ENCODE peak calls at places on chromosomes 12 and 14, in four cellular contexts. H, V, Q and P are unnamed samples.

GRCh38 chr14:89805501-89805900 is 149.0 kb downstream of the EFCAB11 start:
- DNase-seq in V (no peak), H (no peak), Q (no peak), P (no peak)

GRCh38 chr14:52248057-52248456 is 19.4 kb upstream of the PTGDR start:
- DNase-seq in Q (no peak), H (no peak), V (no peak), P (no peak)

GRCh38 chr12:45674583-45674982 is 54.9 kb upstream of the ARID2 start:
- DNase-seq in H (peak; percentile 56), Q (no peak), V (no peak), P (no peak)

GRCh38 chr12:116598341-116599284 is 39.4 kb downstream of the MAP1LC3B2 start:
- DNase-seq in H (no peak), V (no peak), Q (no peak), P (no peak)

GRCh38 chr14:74531467-74531866 is 37.9 kb downstream of the ISCA2 start:
- DNase-seq in Q (no peak), V (peak; percentile 63), H (no peak), P (no peak)

GRCh38 chr14:33879684-33880286 is 71.1 kb downstream of the EGLN3 start:
- DNase-seq in H (no peak), V (no peak), Q (no peak), P (no peak)

GRCh38 chr14:99731536-99732435 is 47.7 kb downstream of the CYP46A1 start:
- DNase-seq in Q (no peak), V (no peak), H (no peak), P (peak; percentile 1)

GRCh38 chr12:6846316-6846869 is 4.7 kb downstream of the CDCA3 start:
- DNase-seq in H (no peak), V (no peak), Q (no peak), P (no peak)

GRCh38 chr14:59281613-59282012 is 93.1 kb downstream of the DAAM1 start:
- DNase-seq in Q (no peak), H (no peak), V (no peak), P (no peak)
- TF ChIP-seq POLR2A in Q (no peak), H (no peak), V (no peak), P (no peak)

DNA sequence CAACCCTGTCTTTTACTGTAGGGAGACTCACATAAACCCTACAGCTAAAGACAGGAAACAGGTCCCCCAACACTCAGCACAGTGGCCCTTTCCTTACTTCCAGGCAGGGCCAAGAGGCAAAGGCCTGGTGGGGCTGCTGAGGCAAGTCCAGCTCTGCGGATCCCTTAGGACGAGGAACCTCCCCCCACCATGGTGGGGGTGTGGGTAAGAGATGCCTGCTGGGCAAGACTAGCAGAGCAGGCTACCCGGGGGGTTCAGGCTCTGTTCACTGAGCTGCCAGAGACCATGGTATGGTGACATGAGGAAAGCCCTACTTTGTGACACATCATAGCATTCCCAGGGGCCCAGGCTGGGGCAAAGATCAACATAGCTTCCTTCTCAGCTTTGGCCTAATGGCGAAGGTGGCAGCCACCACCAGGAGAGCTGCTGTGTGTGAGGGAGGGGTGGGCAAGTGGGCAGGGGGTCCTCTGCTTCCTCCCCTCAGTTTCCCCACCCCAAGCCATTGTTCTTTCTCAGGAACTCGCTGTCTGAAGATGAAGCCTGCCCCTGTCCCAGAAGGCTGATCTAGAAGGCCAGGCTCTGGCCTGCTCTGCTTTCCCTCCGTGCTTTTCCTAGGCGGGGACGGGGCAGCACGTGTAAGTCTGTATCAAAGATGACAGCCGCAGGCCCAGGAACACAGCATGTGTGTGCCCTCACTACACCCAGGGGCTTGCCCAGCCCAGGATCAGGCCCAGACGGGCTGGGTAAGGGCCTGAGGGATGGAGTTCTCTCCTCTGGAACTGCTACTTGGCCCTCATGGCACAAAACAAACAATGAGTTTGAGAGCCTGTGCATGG is 10.1 kb upstream of the TINF2 start:
- DNase-seq in H (no peak), Q (no peak), V (no peak), P (no peak)
- TF ChIP-seq CTCF in H (no peak), Q (no peak), V (no peak), P (no peak)

GRCh38 chr14:94193776-94194175 is 19.7 kb downstream of the PPP4R4 start:
- DNase-seq in Q (no peak), V (no peak), H (no peak), P (no peak)
- H3K4me3 ChIP-seq in Q (no peak overlapping the region), V (no peak overlapping the region), H (no peak overlapping the region), P (no peak overlapping the region)

GRCh38 chr12:113440947-113441782 is 19.0 kb downstream of the SDSL start:
- DNase-seq in Q (no peak), V (no peak), H (no peak), P (no peak)
- TF ChIP-seq POLR2A in Q (no peak), V (no peak), H (no peak), P (no peak)

DNA sequence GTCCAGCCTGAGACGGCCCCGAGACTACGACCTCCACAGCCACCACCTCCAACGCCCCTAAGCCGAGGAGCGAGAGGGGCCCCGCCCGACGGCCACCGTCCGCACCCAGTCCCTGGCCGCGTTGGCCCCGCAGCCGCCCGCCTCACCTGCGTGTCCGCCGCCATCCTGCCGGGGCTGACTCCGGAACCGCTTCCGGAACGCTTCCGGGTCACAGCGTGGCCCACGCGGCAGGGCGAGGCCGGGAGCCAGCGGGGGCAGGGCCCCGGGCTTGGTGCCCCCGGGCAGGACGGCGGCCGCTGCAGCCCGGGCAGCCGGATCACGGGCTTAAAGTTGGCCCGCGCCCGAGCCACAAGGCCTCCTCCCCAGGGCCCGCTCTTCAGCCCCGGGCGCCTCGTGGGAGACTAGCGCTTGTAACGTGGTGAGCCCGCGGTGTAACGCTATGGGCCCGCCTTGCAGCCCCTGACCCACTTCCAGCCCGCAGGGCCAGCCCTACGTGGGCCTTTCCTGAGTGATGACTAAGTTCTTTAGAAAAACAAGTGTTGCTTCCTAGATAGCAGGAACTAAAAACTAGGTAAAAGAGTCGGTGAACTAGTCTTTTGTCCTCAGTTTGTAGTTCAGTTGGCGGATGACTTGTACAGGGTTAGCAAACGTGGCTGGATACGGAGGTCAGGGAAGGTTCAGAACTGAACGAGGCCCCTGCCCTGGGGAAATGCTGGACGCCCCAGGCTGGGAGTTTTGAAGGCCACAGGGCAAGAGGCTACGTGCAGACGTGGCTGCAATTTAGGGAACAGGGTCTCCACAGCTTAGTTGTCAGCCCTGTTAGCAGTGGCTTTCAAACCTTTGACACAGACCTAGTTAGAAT is at the start of gene GCN1:
- DNase-seq in V (peak; percentile 47), H (peak; percentile 65), Q (no peak), P (peak; percentile 66)
- TF ChIP-seq CTCF in V (no peak), H (no peak), Q (no peak), P (no peak)

GRCh38 chr12:99911076-99911475 is 73.7 kb downstream of the ANKS1B start:
- DNase-seq in V (no peak), H (peak; percentile 33), Q (no peak), P (peak; percentile 20)
- H3K4me3 ChIP-seq in V (no peak overlapping the region), H (no peak overlapping the region), Q (no peak overlapping the region), P (peak overlapping the region; percentile 10)

DNA sequence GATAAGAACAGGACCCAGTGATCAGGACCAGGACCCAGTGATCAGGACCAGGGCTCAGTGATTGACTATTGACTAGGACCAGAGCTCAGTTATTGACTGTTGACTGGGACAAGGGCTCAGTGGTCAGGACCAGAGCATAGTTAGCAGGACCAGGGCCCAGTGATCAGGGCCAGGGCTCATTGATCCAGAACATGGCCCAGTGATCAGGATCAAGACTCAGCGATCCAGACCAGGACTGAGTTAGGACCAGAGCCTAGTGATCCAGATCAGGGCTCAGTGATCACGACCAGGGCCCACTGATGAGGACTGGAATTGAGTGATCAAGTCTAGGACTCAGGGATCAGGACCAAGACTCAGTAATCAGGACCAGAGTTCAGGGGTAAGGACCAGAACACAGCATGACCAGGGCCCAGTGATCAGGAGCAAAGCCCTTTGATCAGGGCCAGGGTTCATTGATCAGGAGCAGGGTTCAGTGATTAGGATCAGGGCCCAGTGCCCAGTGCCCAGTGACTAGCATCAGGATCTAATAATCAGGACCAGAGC is 176.0 kb downstream of the TMEM121 start:
- DNase-seq in V (no peak), Q (no peak), H (no peak), P (no peak)
- TF ChIP-seq POLR2A in V (no peak), Q (no peak), H (no peak), P (no peak)

DNA sequence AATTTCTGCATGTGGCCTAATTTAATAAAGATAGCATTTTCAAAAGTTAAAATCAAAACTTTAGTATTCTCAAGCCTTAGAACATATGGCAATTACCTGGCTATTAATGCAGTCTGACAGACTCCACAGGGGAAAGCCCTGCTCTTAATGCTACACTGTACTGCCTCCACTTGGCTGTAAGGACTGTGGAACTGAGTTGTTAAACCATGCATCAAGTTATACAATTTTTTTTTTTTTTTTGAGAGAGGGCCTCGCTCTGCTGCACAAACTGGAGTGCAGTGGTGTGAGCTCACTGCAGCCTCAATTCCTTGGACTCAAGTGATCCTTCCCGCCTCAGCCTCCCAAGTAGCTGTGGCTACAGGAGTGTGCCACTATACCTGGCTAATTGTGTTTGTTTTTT is 19.0 kb upstream of the NDUFA12 start:
- DNase-seq in V (no peak), H (no peak), Q (no peak), P (no peak)
- TF ChIP-seq CTCF in V (no peak), H (no peak), Q (no peak), P (no peak)

GRCh38 chr14:96424104-96424989 is 32.4 kb downstream of the AK7 start:
- DNase-seq in H (no peak), V (peak; percentile 57), Q (no peak), P (no peak)
- H3K4me3 ChIP-seq in H (no peak overlapping the region), V (no peak overlapping the region), Q (peak overlapping the region; percentile 42), P (peak overlapping the region; percentile 49)